ENCODE peak calls at places on chromosome 1, in four cellular contexts. One of them, this sample, is unnamed.

GRCh38 chr1:203296456-203297073 is 8.8 kb upstream of the BTG2 start:
- DNase-seq in H9: no peak
- DNase-seq in IMR-90: no peak
- DNase-seq in H1: no peak
- DNase-seq in this sample: no peak

GRCh38 chr1:148263128-148263905 is 111.2 kb upstream of the NBPF11 start:
- DNase-seq in H9: peak
- DNase-seq in IMR-90: peak
- DNase-seq in H1: peak
- DNase-seq in this sample: peak

GRCh38 chr1:59046730-59047157 is 250.2 kb upstream of the FGGY start:
- DNase-seq in H9: no peak
- DNase-seq in H1: no peak
- DNase-seq in IMR-90: peak
- DNase-seq in this sample: peak

GRCh38 chr1:204564835-204565234 is 48.6 kb downstream of the MDM4 start:
- DNase-seq in H1: no peak
- DNase-seq in IMR-90: no peak
- DNase-seq in H9: no peak
- DNase-seq in this sample: peak

GRCh38 chr1:243250102-243250501 is 5.0 kb downstream of the CEP170 start:
- DNase-seq in H9: no peak
- DNase-seq in IMR-90: no peak
- DNase-seq in H1: no peak
- DNase-seq in this sample: no peak

GRCh38 chr1:64745181-64745985 is 508 bp downstream of the RAVER2 start:
- DNase-seq in IMR-90: no peak
- DNase-seq in H1: peak
- DNase-seq in H9: peak
- DNase-seq in this sample: peak

GRCh38 chr1:22827666-22828065 is 117.0 kb downstream of the EPHB2 start:
- DNase-seq in H9: no peak
- DNase-seq in IMR-90: no peak
- DNase-seq in H1: no peak
- DNase-seq in this sample: peak

GRCh38 chr1:226578946-226579639 is 30.5 kb downstream of the STUM start:
- DNase-seq in H1: no peak
- DNase-seq in H9: no peak
- DNase-seq in IMR-90: no peak
- DNase-seq in this sample: peak

GRCh38 chr1:20732071-20732587 is 374 bp downstream of the SH2D5 start:
- DNase-seq in H1: peak
- DNase-seq in IMR-90: peak
- DNase-seq in H9: peak
- DNase-seq in this sample: peak

GRCh38 chr1:54238353-54239040 is 38.5 kb downstream of the MRPL37 start:
- DNase-seq in H9: no peak
- DNase-seq in H1: no peak
- DNase-seq in IMR-90: no peak
- DNase-seq in this sample: no peak

GRCh38 chr1:54230507-54231339 is 30.8 kb downstream of the MRPL37 start:
- DNase-seq in H9: no peak
- DNase-seq in H1: no peak
- DNase-seq in IMR-90: no peak
- DNase-seq in this sample: no peak

GRCh38 chr1:54237656-54238055 is 37.7 kb downstream of the MRPL37 start:
- DNase-seq in H1: no peak
- DNase-seq in IMR-90: no peak
- DNase-seq in H9: no peak
- DNase-seq in this sample: no peak

GRCh38 chr1:54239041-54239410 is 39.1 kb downstream of the MRPL37 start:
- DNase-seq in H9: no peak
- DNase-seq in IMR-90: no peak
- DNase-seq in H1: no peak
- DNase-seq in this sample: no peak

GRCh38 chr1:54234284-54234683 is 34.3 kb downstream of the MRPL37 start:
- DNase-seq in H9: no peak
- DNase-seq in IMR-90: no peak
- DNase-seq in H1: no peak
- DNase-seq in this sample: no peak
- H3K56ac ChIP-seq in H9: no peak
- H3K56ac ChIP-seq in IMR-90: no peak
- H3K56ac ChIP-seq in H1: no peak
- H3K56ac ChIP-seq in this sample: no peak

GRCh38 chr1:39182804-39183203 is 21.7 kb upstream of the MACF1 start:
- DNase-seq in IMR-90: no peak
- DNase-seq in H1: no peak
- DNase-seq in H9: no peak
- DNase-seq in this sample: no peak

GRCh38 chr1:39187276-39188046 is 17.0 kb upstream of the MACF1 start:
- DNase-seq in H9: no peak
- DNase-seq in IMR-90: no peak
- DNase-seq in H1: peak
- DNase-seq in this sample: no peak

GRCh38 chr1:39181311-39181710 is 23.2 kb upstream of the MACF1 start:
- DNase-seq in H1: no peak
- DNase-seq in IMR-90: no peak
- DNase-seq in H9: no peak
- DNase-seq in this sample: no peak

GRCh38 chr1:39184354-39184818 is 20.1 kb upstream of the MACF1 start:
- DNase-seq in H1: peak
- DNase-seq in H9: no peak
- DNase-seq in IMR-90: no peak
- DNase-seq in this sample: no peak

DNA sequence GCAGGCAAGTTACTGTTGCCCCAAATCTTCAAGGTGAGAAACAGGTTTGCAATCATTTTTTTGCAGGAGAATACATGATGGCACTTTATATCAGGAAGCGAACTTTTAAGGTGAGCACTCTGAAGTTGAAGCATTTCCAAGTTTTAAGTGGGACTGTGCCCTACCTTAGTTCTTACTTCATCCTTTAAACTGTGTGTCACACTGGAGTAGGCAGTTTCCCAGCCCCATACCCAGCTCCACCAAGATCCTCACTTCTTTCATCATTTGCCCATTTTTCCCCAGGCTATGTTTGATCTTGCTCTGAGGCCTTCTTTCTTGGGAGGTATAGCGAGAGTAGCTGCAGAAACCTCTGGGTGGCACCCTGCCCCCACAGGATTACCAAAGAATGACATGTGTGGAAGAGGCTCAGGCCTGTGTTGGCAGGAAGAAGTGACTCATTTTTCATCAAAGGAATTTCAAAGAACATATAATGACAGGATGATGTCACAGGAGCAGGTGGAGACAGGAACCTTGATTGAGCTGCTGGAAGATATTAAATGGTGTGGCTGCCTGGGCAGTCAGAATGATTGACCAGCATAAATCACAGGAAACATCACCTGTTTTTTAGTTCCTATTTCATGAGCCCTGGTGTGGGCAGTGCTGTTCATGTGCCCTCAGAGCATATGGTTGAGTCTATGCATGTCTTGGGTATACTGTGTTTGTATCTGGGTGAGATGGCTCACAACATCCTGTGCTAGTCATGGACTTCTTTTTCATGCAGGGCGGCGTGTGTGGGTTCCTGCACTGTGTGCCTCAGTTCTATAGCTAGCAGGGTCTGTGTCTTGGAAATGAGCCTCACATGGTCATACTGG is 20.8 kb upstream of the MACF1 start:
- DNase-seq in H1: peak
- DNase-seq in IMR-90: peak
- DNase-seq in H9: peak
- DNase-seq in this sample: peak
- H3K18ac ChIP-seq in H1: no peak
- H3K18ac ChIP-seq in IMR-90: peak
- H3K18ac ChIP-seq in H9: no peak
- H3K18ac ChIP-seq in this sample: no peak

DNA sequence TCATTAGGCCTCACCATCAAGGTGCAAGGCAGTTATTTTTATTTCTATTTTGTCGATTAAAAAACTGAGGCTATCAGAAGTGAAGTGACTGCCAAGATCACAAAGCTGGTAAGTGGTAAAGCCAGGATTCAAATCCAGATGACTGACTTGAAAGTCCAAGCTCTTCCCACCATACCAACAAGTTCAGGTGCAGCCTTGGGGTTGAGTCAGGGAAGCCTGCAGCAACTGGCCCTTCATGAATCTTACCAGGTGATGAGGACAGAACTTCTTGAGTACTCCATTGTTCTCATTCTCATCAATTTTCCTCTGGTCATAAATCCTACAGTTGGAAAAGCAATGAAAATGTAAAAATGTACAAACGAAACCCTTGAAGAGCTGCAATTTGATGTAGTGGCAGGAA is 20.2 kb downstream of the PEA15 start:
- DNase-seq in H1: no peak
- DNase-seq in IMR-90: no peak
- DNase-seq in H9: no peak
- DNase-seq in this sample: no peak
- H3K56ac ChIP-seq in H1: no peak
- H3K56ac ChIP-seq in IMR-90: no peak
- H3K56ac ChIP-seq in H9: no peak
- H3K56ac ChIP-seq in this sample: no peak

GRCh38 chr1:19390166-19390850 is 78.2 kb downstream of the SLC66A1 start:
- DNase-seq in H9: no peak
- DNase-seq in H1: no peak
- DNase-seq in IMR-90: no peak
- DNase-seq in this sample: no peak
- H3K18ac ChIP-seq in H9: no peak
- H3K18ac ChIP-seq in H1: no peak
- H3K18ac ChIP-seq in IMR-90: peak
- H3K18ac ChIP-seq in this sample: no peak

DNA sequence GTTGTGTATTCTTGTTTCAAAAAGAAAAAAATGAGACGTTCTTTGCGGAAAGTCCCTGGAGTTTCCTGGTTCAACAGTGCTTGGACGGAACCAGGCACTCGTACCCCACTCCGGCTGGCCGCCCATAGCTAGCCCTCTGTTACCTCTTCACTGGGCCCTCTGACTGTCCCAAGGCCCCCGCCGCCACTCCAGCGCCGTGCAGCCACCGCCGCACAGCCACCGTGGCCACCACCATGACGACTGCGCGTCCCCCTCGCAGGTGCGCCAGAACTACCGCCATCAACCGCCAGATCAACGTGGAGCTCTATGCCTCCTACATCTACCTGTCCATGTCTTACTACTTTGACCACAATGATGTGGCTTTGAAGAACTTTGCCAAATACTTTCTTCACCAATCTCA is 9.6 kb downstream of the SNIP1 start:
- DNase-seq in IMR-90: no peak
- DNase-seq in H1: no peak
- DNase-seq in H9: no peak
- DNase-seq in this sample: no peak
- H3K56ac ChIP-seq in IMR-90: no peak
- H3K56ac ChIP-seq in H1: no peak
- H3K56ac ChIP-seq in H9: no peak
- H3K56ac ChIP-seq in this sample: no peak

DNA sequence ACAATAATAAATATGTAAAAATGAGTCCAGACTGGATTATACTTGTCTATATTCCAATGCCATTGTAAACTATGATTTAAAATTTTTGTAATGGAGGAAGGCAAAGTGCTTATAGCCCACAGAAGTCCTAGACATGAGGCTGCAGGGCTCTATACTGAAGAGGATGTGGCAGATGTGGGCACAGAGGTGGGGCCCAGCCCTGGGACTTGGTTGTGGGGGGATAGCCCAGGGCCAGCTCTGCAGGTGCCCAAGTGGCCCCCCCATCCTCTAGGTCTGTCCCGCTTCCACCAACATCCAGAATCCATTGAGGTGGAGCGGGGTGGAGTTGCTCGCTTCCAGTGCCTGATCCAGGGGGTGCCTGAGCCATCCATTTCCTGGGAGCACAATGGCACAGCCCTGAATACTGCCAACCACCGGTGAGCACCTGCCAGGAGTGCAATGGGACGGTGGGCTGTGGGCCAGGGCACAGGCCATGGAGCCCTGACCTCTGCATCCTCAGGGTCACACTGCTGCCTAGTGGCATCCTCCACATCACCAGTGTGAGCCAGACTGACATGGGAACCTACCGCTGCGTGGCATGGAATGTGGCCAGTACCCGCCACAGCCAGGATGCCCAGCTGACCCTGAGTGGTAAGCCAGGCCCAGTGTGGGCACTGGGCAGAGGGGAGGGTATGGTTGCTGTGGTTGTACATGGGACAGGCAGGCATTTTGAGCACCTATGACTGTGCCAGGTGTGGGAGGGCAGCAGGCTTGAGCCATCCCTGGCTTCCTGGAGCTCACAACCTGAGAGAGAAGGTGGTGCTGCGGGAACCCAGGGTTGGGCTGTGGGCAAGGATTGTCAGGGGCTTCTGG is 21.0 kb downstream of the SLC27A3 start:
- DNase-seq in H9: no peak
- DNase-seq in IMR-90: no peak
- DNase-seq in H1: no peak
- DNase-seq in this sample: no peak
- H3K18ac ChIP-seq in H9: no peak
- H3K18ac ChIP-seq in IMR-90: no peak
- H3K18ac ChIP-seq in H1: no peak
- H3K18ac ChIP-seq in this sample: no peak

DNA sequence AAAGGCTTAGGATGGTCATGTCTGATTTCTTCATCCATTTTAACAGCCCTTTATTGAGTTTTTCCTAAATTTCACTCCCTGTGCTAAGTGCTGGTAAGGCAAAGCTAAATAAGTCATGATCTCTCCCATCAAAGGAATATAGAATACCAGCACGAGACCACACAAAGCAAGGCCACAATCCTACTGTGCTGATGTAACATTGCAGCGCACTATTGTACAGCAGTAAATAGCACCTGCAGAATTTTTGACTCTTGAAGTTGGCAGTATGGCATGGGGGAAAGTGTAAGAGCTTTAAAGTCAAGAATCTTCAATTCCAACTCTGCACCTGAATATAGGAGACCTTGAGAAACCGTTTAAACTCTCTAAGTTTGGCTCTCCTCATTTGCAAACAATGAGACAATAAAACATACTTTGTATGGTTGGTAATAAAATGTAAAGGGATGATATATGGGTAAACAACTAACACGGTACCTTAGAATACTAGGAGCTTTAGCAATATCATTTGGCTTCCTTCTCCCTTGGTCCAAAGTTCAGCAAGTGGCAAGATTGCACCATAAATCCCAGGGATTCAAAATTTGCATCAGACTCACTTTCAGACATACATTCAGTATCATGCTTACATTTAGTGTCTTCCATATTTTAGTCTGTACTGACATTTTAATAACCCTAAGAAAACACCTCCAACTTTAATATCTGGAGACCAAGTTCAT is 132.9 kb upstream of the PRDX6 start:
- DNase-seq in IMR-90: no peak
- DNase-seq in H1: no peak
- DNase-seq in H9: no peak
- DNase-seq in this sample: no peak
- H3K56ac ChIP-seq in IMR-90: no peak
- H3K56ac ChIP-seq in H1: no peak
- H3K56ac ChIP-seq in H9: no peak
- H3K56ac ChIP-seq in this sample: no peak

GRCh38 chr1:160666079-160666442 is 19.2 kb upstream of the SLAMF1 start:
- DNase-seq in IMR-90: no peak
- DNase-seq in H1: no peak
- DNase-seq in H9: no peak
- DNase-seq in this sample: no peak
- H3K18ac ChIP-seq in IMR-90: no peak
- H3K18ac ChIP-seq in H1: peak
- H3K18ac ChIP-seq in H9: no peak
- H3K18ac ChIP-seq in this sample: peak

GRCh38 chr1:52145137-52145536 is 3.2 kb downstream of the ZFYVE9 start:
- DNase-seq in H1: no peak
- DNase-seq in IMR-90: no peak
- DNase-seq in H9: no peak
- DNase-seq in this sample: no peak
- H3K56ac ChIP-seq in H1: no peak
- H3K56ac ChIP-seq in IMR-90: no peak
- H3K56ac ChIP-seq in H9: no peak
- H3K56ac ChIP-seq in this sample: no peak